ENCODE peak calls at places on chromosome 10, in ten cellular contexts. One of them, this sample, is unnamed.

GRCh38 chr10:71857934-71858890 is 7.2 kb upstream of the PSAP start:
- DNase-seq in tibial artery: peak
- DNase-seq in esophagus squamous epithelium: no peak
- DNase-seq in mesothelial cell of epicardium: no peak
- DNase-seq in HFF-Myc: no peak
- DNase-seq in choroid plexus epithelial cell: no peak
- DNase-seq in progenitor cell of endocrine pancreas: no peak
- DNase-seq in dorsolateral prefrontal cortex: no peak
- DNase-seq in epithelial cell of esophagus: no peak
- DNase-seq in breast epithelium: no peak
- DNase-seq in this sample: no peak

GRCh38 chr10:81177651-81178244 is 640.0 kb downstream of the SH2D4B start:
- DNase-seq in HFF-Myc: no peak
- DNase-seq in dorsolateral prefrontal cortex: no peak
- DNase-seq in breast epithelium: no peak
- DNase-seq in mesothelial cell of epicardium: no peak
- DNase-seq in tibial artery: no peak
- DNase-seq in choroid plexus epithelial cell: no peak
- DNase-seq in progenitor cell of endocrine pancreas: no peak
- DNase-seq in esophagus squamous epithelium: no peak
- DNase-seq in epithelial cell of esophagus: peak
- DNase-seq in this sample: no peak

GRCh38 chr10:16835223-16835622 is 18.0 kb upstream of the RSU1 start:
- DNase-seq in dorsolateral prefrontal cortex: no peak
- DNase-seq in epithelial cell of esophagus: no peak
- DNase-seq in choroid plexus epithelial cell: no peak
- DNase-seq in mesothelial cell of epicardium: no peak
- DNase-seq in esophagus squamous epithelium: no peak
- DNase-seq in progenitor cell of endocrine pancreas: no peak
- DNase-seq in breast epithelium: no peak
- DNase-seq in tibial artery: no peak
- DNase-seq in HFF-Myc: no peak
- DNase-seq in this sample: no peak

GRCh38 chr10:88386878-88387773 is 196.0 kb downstream of the RNLS start:
- DNase-seq in tibial artery: peak
- DNase-seq in esophagus squamous epithelium: no peak
- DNase-seq in progenitor cell of endocrine pancreas: no peak
- DNase-seq in epithelial cell of esophagus: peak
- DNase-seq in HFF-Myc: no peak
- DNase-seq in choroid plexus epithelial cell: peak
- DNase-seq in mesothelial cell of epicardium: peak
- DNase-seq in dorsolateral prefrontal cortex: no peak
- DNase-seq in breast epithelium: no peak
- DNase-seq in this sample: peak

GRCh38 chr10:61902448-61903183 is 1.1 kb downstream of the ARID5B start:
- DNase-seq in mesothelial cell of epicardium: peak
- DNase-seq in breast epithelium: peak
- DNase-seq in HFF-Myc: no peak
- DNase-seq in choroid plexus epithelial cell: peak
- DNase-seq in epithelial cell of esophagus: peak
- DNase-seq in esophagus squamous epithelium: no peak
- DNase-seq in progenitor cell of endocrine pancreas: no peak
- DNase-seq in dorsolateral prefrontal cortex: peak
- DNase-seq in tibial artery: peak
- DNase-seq in this sample: peak

GRCh38 chr10:100600218-100600617 is 64.5 kb downstream of the HIF1AN start:
- DNase-seq in choroid plexus epithelial cell: peak
- DNase-seq in dorsolateral prefrontal cortex: no peak
- DNase-seq in breast epithelium: no peak
- DNase-seq in mesothelial cell of epicardium: no peak
- DNase-seq in epithelial cell of esophagus: peak
- DNase-seq in tibial artery: no peak
- DNase-seq in progenitor cell of endocrine pancreas: no peak
- DNase-seq in esophagus squamous epithelium: no peak
- DNase-seq in HFF-Myc: no peak
- DNase-seq in this sample: no peak

GRCh38 chr10:7300327-7300726 is 110.5 kb downstream of the SFMBT2 start:
- DNase-seq in tibial artery: no peak
- DNase-seq in choroid plexus epithelial cell: no peak
- DNase-seq in breast epithelium: no peak
- DNase-seq in dorsolateral prefrontal cortex: no peak
- DNase-seq in progenitor cell of endocrine pancreas: no peak
- DNase-seq in esophagus squamous epithelium: no peak
- DNase-seq in mesothelial cell of epicardium: no peak
- DNase-seq in HFF-Myc: no peak
- DNase-seq in epithelial cell of esophagus: no peak
- DNase-seq in this sample: no peak

GRCh38 chr10:133009218-133009954 is 67.0 kb upstream of the CFAP46 start:
- DNase-seq in dorsolateral prefrontal cortex: no peak
- DNase-seq in HFF-Myc: no peak
- DNase-seq in progenitor cell of endocrine pancreas: no peak
- DNase-seq in choroid plexus epithelial cell: no peak
- DNase-seq in tibial artery: peak
- DNase-seq in breast epithelium: peak
- DNase-seq in esophagus squamous epithelium: no peak
- DNase-seq in mesothelial cell of epicardium: no peak
- DNase-seq in epithelial cell of esophagus: no peak
- DNase-seq in this sample: no peak

GRCh38 chr10:95756061-95756751 is at the start of gene ENTPD1:
- DNase-seq in breast epithelium: no peak
- DNase-seq in choroid plexus epithelial cell: peak
- DNase-seq in mesothelial cell of epicardium: no peak
- DNase-seq in epithelial cell of esophagus: no peak
- DNase-seq in tibial artery: no peak
- DNase-seq in HFF-Myc: no peak
- DNase-seq in dorsolateral prefrontal cortex: no peak
- DNase-seq in progenitor cell of endocrine pancreas: no peak
- DNase-seq in esophagus squamous epithelium: no peak
- DNase-seq in this sample: no peak

GRCh38 chr10:109018892-109019507 is 904.3 kb downstream of the XPNPEP1 start:
- DNase-seq in epithelial cell of esophagus: no peak
- DNase-seq in choroid plexus epithelial cell: peak
- DNase-seq in progenitor cell of endocrine pancreas: no peak
- DNase-seq in esophagus squamous epithelium: no peak
- DNase-seq in dorsolateral prefrontal cortex: no peak
- DNase-seq in breast epithelium: no peak
- DNase-seq in mesothelial cell of epicardium: no peak
- DNase-seq in tibial artery: no peak
- DNase-seq in HFF-Myc: no peak
- DNase-seq in this sample: no peak

GRCh38 chr10:106044511-106044910 is 1120.0 kb downstream of the SORCS1 start:
- DNase-seq in dorsolateral prefrontal cortex: no peak
- DNase-seq in choroid plexus epithelial cell: no peak
- DNase-seq in esophagus squamous epithelium: no peak
- DNase-seq in epithelial cell of esophagus: no peak
- DNase-seq in tibial artery: no peak
- DNase-seq in mesothelial cell of epicardium: no peak
- DNase-seq in breast epithelium: no peak
- DNase-seq in progenitor cell of endocrine pancreas: no peak
- DNase-seq in HFF-Myc: no peak
- DNase-seq in this sample: no peak

GRCh38 chr10:94092848-94093247 is 99.1 kb downstream of the PLCE1 start:
- DNase-seq in breast epithelium: no peak
- DNase-seq in epithelial cell of esophagus: peak
- DNase-seq in tibial artery: no peak
- DNase-seq in progenitor cell of endocrine pancreas: no peak
- DNase-seq in choroid plexus epithelial cell: peak
- DNase-seq in mesothelial cell of epicardium: no peak
- DNase-seq in dorsolateral prefrontal cortex: no peak
- DNase-seq in esophagus squamous epithelium: no peak
- DNase-seq in HFF-Myc: no peak
- DNase-seq in this sample: no peak

GRCh38 chr10:287814-288213 is 152.6 kb downstream of the ZMYND11 start:
- DNase-seq in tibial artery: no peak
- DNase-seq in progenitor cell of endocrine pancreas: no peak
- DNase-seq in choroid plexus epithelial cell: no peak
- DNase-seq in epithelial cell of esophagus: no peak
- DNase-seq in esophagus squamous epithelium: no peak
- DNase-seq in dorsolateral prefrontal cortex: no peak
- DNase-seq in HFF-Myc: no peak
- DNase-seq in breast epithelium: no peak
- DNase-seq in mesothelial cell of epicardium: no peak
- DNase-seq in this sample: no peak

GRCh38 chr10:47033541-47034270 is 122.5 kb downstream of the PTPN20 start:
- DNase-seq in esophagus squamous epithelium: no peak
- DNase-seq in choroid plexus epithelial cell: no peak
- DNase-seq in mesothelial cell of epicardium: peak
- DNase-seq in HFF-Myc: no peak
- DNase-seq in tibial artery: no peak
- DNase-seq in epithelial cell of esophagus: no peak
- DNase-seq in breast epithelium: no peak
- DNase-seq in progenitor cell of endocrine pancreas: no peak
- DNase-seq in dorsolateral prefrontal cortex: peak
- DNase-seq in this sample: no peak

GRCh38 chr10:98242823-98243222 is 25.2 kb downstream of the LOXL4 start:
- DNase-seq in mesothelial cell of epicardium: no peak
- DNase-seq in esophagus squamous epithelium: no peak
- DNase-seq in tibial artery: no peak
- DNase-seq in dorsolateral prefrontal cortex: no peak
- DNase-seq in epithelial cell of esophagus: peak
- DNase-seq in breast epithelium: no peak
- DNase-seq in HFF-Myc: no peak
- DNase-seq in progenitor cell of endocrine pancreas: no peak
- DNase-seq in choroid plexus epithelial cell: peak
- DNase-seq in this sample: no peak
- TF ChIP-seq CTCF in mesothelial cell of epicardium: no peak
- TF ChIP-seq CTCF in esophagus squamous epithelium: no peak
- TF ChIP-seq CTCF in tibial artery: peak
- TF ChIP-seq CTCF in dorsolateral prefrontal cortex: peak
- TF ChIP-seq CTCF in epithelial cell of esophagus: peak
- TF ChIP-seq CTCF in breast epithelium: no peak
- TF ChIP-seq CTCF in HFF-Myc: peak
- TF ChIP-seq CTCF in progenitor cell of endocrine pancreas: peak
- TF ChIP-seq CTCF in choroid plexus epithelial cell: peak
- TF ChIP-seq CTCF in this sample: peak

GRCh38 chr10:18219096-18219495 is 78.9 kb downstream of the CACNB2 start:
- DNase-seq in breast epithelium: no peak
- DNase-seq in choroid plexus epithelial cell: no peak
- DNase-seq in mesothelial cell of epicardium: no peak
- DNase-seq in esophagus squamous epithelium: no peak
- DNase-seq in epithelial cell of esophagus: no peak
- DNase-seq in tibial artery: no peak
- DNase-seq in dorsolateral prefrontal cortex: no peak
- DNase-seq in progenitor cell of endocrine pancreas: no peak
- DNase-seq in HFF-Myc: no peak
- DNase-seq in this sample: no peak

GRCh38 chr10:18211862-18212261 is 71.6 kb downstream of the CACNB2 start:
- DNase-seq in HFF-Myc: no peak
- DNase-seq in dorsolateral prefrontal cortex: no peak
- DNase-seq in progenitor cell of endocrine pancreas: no peak
- DNase-seq in mesothelial cell of epicardium: no peak
- DNase-seq in tibial artery: no peak
- DNase-seq in epithelial cell of esophagus: no peak
- DNase-seq in breast epithelium: no peak
- DNase-seq in choroid plexus epithelial cell: no peak
- DNase-seq in esophagus squamous epithelium: no peak
- DNase-seq in this sample: no peak

GRCh38 chr10:18217577-18217976 is 77.4 kb downstream of the CACNB2 start:
- DNase-seq in tibial artery: no peak
- DNase-seq in epithelial cell of esophagus: no peak
- DNase-seq in HFF-Myc: no peak
- DNase-seq in breast epithelium: no peak
- DNase-seq in progenitor cell of endocrine pancreas: no peak
- DNase-seq in dorsolateral prefrontal cortex: no peak
- DNase-seq in esophagus squamous epithelium: no peak
- DNase-seq in choroid plexus epithelial cell: no peak
- DNase-seq in mesothelial cell of epicardium: no peak
- DNase-seq in this sample: no peak

GRCh38 chr10:18214692-18215563 is 74.7 kb downstream of the CACNB2 start:
- DNase-seq in epithelial cell of esophagus: peak
- DNase-seq in mesothelial cell of epicardium: peak
- DNase-seq in HFF-Myc: peak
- DNase-seq in esophagus squamous epithelium: no peak
- DNase-seq in dorsolateral prefrontal cortex: peak
- DNase-seq in choroid plexus epithelial cell: peak
- DNase-seq in progenitor cell of endocrine pancreas: peak
- DNase-seq in breast epithelium: no peak
- DNase-seq in tibial artery: peak
- DNase-seq in this sample: peak

DNA sequence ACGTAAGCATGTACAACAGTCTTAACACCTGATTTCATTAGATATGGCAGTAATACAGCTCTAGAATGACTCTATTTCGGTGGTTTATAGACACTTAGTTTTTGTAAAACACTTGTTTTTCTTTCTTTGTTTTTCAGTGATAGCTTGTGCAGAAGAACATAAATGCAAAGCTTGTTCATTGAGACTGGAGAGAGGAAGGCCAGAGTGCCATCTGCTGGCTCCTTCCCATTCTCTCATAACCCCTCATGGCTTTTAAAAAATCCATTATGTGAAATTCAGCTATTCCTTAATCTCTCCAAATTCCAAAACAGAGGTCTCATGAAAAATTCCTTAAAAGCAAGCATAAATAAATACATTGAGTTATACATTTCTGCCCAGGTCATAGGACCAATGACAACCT is 76.3 kb downstream of the CACNB2 start:
- DNase-seq in tibial artery: no peak
- DNase-seq in HFF-Myc: no peak
- DNase-seq in esophagus squamous epithelium: no peak
- DNase-seq in epithelial cell of esophagus: peak
- DNase-seq in choroid plexus epithelial cell: peak
- DNase-seq in dorsolateral prefrontal cortex: no peak
- DNase-seq in breast epithelium: no peak
- DNase-seq in mesothelial cell of epicardium: no peak
- DNase-seq in progenitor cell of endocrine pancreas: no peak
- DNase-seq in this sample: no peak
- TF ChIP-seq CTCF in tibial artery: peak
- TF ChIP-seq CTCF in HFF-Myc: peak
- TF ChIP-seq CTCF in esophagus squamous epithelium: no peak
- TF ChIP-seq CTCF in epithelial cell of esophagus: peak
- TF ChIP-seq CTCF in choroid plexus epithelial cell: peak
- TF ChIP-seq CTCF in dorsolateral prefrontal cortex: peak
- TF ChIP-seq CTCF in breast epithelium: no peak
- TF ChIP-seq CTCF in mesothelial cell of epicardium: no peak
- TF ChIP-seq CTCF in progenitor cell of endocrine pancreas: peak
- TF ChIP-seq CTCF in this sample: peak

DNA sequence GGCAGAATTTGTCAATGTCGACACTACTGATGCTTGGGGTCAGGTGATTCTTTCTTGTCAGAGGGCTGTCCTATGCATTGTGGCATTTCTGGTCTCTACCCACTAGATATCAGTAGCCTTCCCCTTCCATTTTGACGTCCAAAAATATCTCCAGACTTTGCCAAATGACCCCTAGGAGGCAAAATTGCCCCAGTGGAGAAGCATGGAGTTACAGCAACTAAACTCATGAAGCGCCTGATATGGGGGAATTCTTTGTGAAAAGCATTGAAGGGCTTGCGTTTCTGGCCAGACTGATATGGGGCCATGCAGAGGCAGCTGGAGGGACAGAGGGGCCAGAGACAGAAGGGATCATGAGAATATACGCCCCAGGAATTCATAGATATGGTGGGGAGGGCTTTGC is 43.6 kb downstream of the ADRB1 start:
- DNase-seq in breast epithelium: no peak
- DNase-seq in epithelial cell of esophagus: no peak
- DNase-seq in dorsolateral prefrontal cortex: no peak
- DNase-seq in progenitor cell of endocrine pancreas: no peak
- DNase-seq in HFF-Myc: no peak
- DNase-seq in mesothelial cell of epicardium: no peak
- DNase-seq in choroid plexus epithelial cell: no peak
- DNase-seq in esophagus squamous epithelium: no peak
- DNase-seq in tibial artery: no peak
- DNase-seq in this sample: no peak
- TF ChIP-seq CTCF in breast epithelium: no peak
- TF ChIP-seq CTCF in epithelial cell of esophagus: no peak
- TF ChIP-seq CTCF in dorsolateral prefrontal cortex: no peak
- TF ChIP-seq CTCF in progenitor cell of endocrine pancreas: peak
- TF ChIP-seq CTCF in HFF-Myc: peak
- TF ChIP-seq CTCF in mesothelial cell of epicardium: no peak
- TF ChIP-seq CTCF in choroid plexus epithelial cell: peak
- TF ChIP-seq CTCF in esophagus squamous epithelium: no peak
- TF ChIP-seq CTCF in tibial artery: no peak
- TF ChIP-seq CTCF in this sample: no peak

GRCh38 chr10:11533328-11533781 is 78.1 kb downstream of the USP6NL start:
- DNase-seq in dorsolateral prefrontal cortex: no peak
- DNase-seq in choroid plexus epithelial cell: peak
- DNase-seq in epithelial cell of esophagus: peak
- DNase-seq in esophagus squamous epithelium: no peak
- DNase-seq in tibial artery: no peak
- DNase-seq in mesothelial cell of epicardium: no peak
- DNase-seq in HFF-Myc: peak
- DNase-seq in breast epithelium: no peak
- DNase-seq in progenitor cell of endocrine pancreas: no peak
- DNase-seq in this sample: no peak
- TF ChIP-seq CTCF in dorsolateral prefrontal cortex: peak
- TF ChIP-seq CTCF in choroid plexus epithelial cell: peak
- TF ChIP-seq CTCF in epithelial cell of esophagus: peak
- TF ChIP-seq CTCF in esophagus squamous epithelium: no peak
- TF ChIP-seq CTCF in tibial artery: peak
- TF ChIP-seq CTCF in mesothelial cell of epicardium: no peak
- TF ChIP-seq CTCF in HFF-Myc: peak
- TF ChIP-seq CTCF in breast epithelium: peak
- TF ChIP-seq CTCF in progenitor cell of endocrine pancreas: peak
- TF ChIP-seq CTCF in this sample: peak

This sample was measured in neural crest cell.